ENCODE peak calls at places on chromosome 18, in five cellular contexts. P is GM12878, K is transverse colon, Z is kidney, S is IMR-90. N is an unnamed sample.

GRCh38 chr18:45666520-45666919 is 51.2 kb downstream of the SLC14A2 start:
- DNase-seq in P (no peak), K (no peak), Z (no peak), S (no peak), N (no peak)

GRCh38 chr18:3217930-3218647 is 1.7 kb downstream of the MYOM1 start:
- DNase-seq in P (no peak), K (peak), Z (no peak), S (no peak), N (peak)

GRCh38 chr18:52636536-52636935 is 296.5 kb downstream of the DCC start:
- DNase-seq in P (no peak), K (peak), Z (no peak), S (no peak), N (no peak)

GRCh38 chr18:70386582-70386981 is 97.7 kb downstream of the SOCS6 start:
- DNase-seq in P (no peak), K (no peak), Z (no peak), S (no peak), N (no peak)

GRCh38 chr18:45785015-45785597 is 40.4 kb upstream of the SIGLEC15 start:
- DNase-seq in P (no peak), K (peak), Z (no peak), S (peak), N (no peak)

GRCh38 chr18:79877163-79878091 is 74.0 kb downstream of the SLC66A2 start:
- DNase-seq in P (no peak), K (no peak), Z (peak), S (no peak), N (no peak)

GRCh38 chr18:40662898-40663437 is 1292.1 kb upstream of the PIK3C3 start:
- DNase-seq in P (no peak), K (no peak), Z (peak), S (no peak), N (no peak)

GRCh38 chr18:62767321-62767720 is 52.0 kb downstream of the PHLPP1 start:
- DNase-seq in P (no peak), K (no peak), Z (no peak), S (no peak), N (peak)

GRCh38 chr18:23191952-23192662 is 56.8 kb downstream of the CABLES1 start:
- DNase-seq in P (no peak), K (peak), Z (peak), S (peak), N (peak)

GRCh38 chr18:46073474-46074331 is 1.6 kb upstream of the PSTPIP2 start:
- DNase-seq in P (no peak), K (peak), Z (no peak), S (peak), N (no peak)

GRCh38 chr18:78743078-78743477 is 236.5 kb upstream of the SALL3 start:
- DNase-seq in P (no peak), K (no peak), Z (no peak), S (no peak), N (no peak)

GRCh38 chr18:37235583-37235982 is 330.0 kb downstream of the CELF4 start:
- DNase-seq in P (no peak), K (no peak), Z (no peak), S (no peak), N (no peak)

GRCh38 chr18:42892181-42892580 is 223.3 kb downstream of the RIT2 start:
- DNase-seq in P (no peak), K (no peak), Z (no peak), S (no peak), N (no peak)

GRCh38 chr18:36465970-36466369 is 168.5 kb downstream of the FHOD3 start:
- DNase-seq in P (no peak), K (no peak), Z (no peak), S (no peak), N (no peak)

GRCh38 chr18:49025426-49025766 is 74.6 kb upstream of the SMAD7 start:
- DNase-seq in P (no peak), K (no peak), Z (no peak), S (no peak), N (no peak)

GRCh38 chr18:41265047-41265446 is 690.0 kb upstream of the PIK3C3 start:
- DNase-seq in P (no peak), K (no peak), Z (no peak), S (peak), N (no peak)

GRCh38 chr18:44066541-44066940 is 614.1 kb upstream of the SETBP1 start:
- DNase-seq in P (no peak), K (no peak), Z (no peak), S (no peak), N (no peak)

GRCh38 chr18:12911928-12912703 is 28.1 kb upstream of the PTPN2 start:
- DNase-seq in P (no peak), K (no peak), Z (no peak), S (no peak), N (no peak)

GRCh38 chr18:21689736-21690135 is 14.8 kb downstream of the ABHD3 start:
- DNase-seq in P (no peak), K (no peak), Z (no peak), S (no peak), N (no peak)

GRCh38 chr18:21680148-21680547 is 24.4 kb downstream of the ABHD3 start:
- DNase-seq in P (no peak), K (no peak), Z (no peak), S (no peak), N (no peak)

GRCh38 chr18:21686282-21687105 is 18.1 kb downstream of the ABHD3 start:
- DNase-seq in P (no peak), K (no peak), Z (no peak), S (peak), N (no peak)

GRCh38 chr18:21682276-21683051 is 22.1 kb downstream of the ABHD3 start:
- DNase-seq in P (peak), K (no peak), Z (no peak), S (peak), N (peak)

DNA sequence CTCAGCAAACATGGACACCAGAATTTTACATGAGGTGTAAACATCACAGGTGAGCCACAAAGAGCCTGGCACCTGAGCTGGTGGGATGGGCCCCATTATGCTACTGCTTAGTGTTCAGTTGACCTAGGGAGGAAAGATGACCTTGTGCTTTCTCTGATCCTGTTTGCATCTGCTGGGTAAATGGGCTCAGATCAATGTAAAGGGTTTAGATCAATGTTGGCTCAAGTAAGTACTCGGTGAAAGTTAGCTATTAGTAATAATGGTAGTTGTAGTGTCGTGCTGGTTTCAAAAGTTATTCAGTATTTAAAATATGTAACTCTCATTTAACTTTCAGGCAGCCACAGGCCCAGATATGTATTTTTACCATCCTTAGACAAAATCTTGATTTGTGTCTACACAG is 19.8 kb downstream of the ABHD3 start:
- DNase-seq in P (peak), K (no peak), Z (no peak), S (no peak), N (no peak)
- H3K27ac ChIP-seq in P (peak), K (no peak), Z (no peak), S (no peak), N (no peak)

GRCh38 chr18:53698907-53699306 is 525.6 kb downstream of the MBD2 start:
- DNase-seq in P (no peak), K (peak), Z (no peak), S (no peak), N (peak)
- TF ChIP-seq CTCF in P (peak), K (peak), Z (peak), S (no peak), N (peak)

GRCh38 chr18:51070545-51070944 is 40.5 kb downstream of the SMAD4 start:
- DNase-seq in P (no peak), K (no peak), Z (no peak), S (peak), N (peak)

GRCh38 chr18:51066273-51066672 is 36.3 kb downstream of the SMAD4 start:
- DNase-seq in P (no peak), K (no peak), Z (no peak), S (peak), N (no peak)

GRCh38 chr18:51069885-51070284 is 39.9 kb downstream of the SMAD4 start:
- DNase-seq in P (no peak), K (no peak), Z (no peak), S (peak), N (no peak)

GRCh38 chr18:51064256-51064655 is 34.2 kb downstream of the SMAD4 start:
- DNase-seq in P (no peak), K (no peak), Z (no peak), S (no peak), N (no peak)

GRCh38 chr18:51068111-51068510 is 38.1 kb downstream of the SMAD4 start:
- DNase-seq in P (no peak), K (no peak), Z (no peak), S (peak), N (peak)
- H3K27ac ChIP-seq in P (no peak), K (peak), Z (no peak), S (no peak), N (no peak)

GRCh38 chr18:58616446-58616845 is 12.4 kb downstream of the ALPK2 start:
- DNase-seq in P (no peak), K (no peak), Z (no peak), S (no peak), N (no peak)

GRCh38 chr18:58615150-58616132 is 13.4 kb downstream of the ALPK2 start:
- DNase-seq in P (peak), K (peak), Z (no peak), S (peak), N (no peak)

GRCh38 chr18:58609536-58609993 is 19.3 kb downstream of the ALPK2 start:
- DNase-seq in P (peak), K (no peak), Z (no peak), S (no peak), N (no peak)

GRCh38 chr18:58611471-58612131 is 17.3 kb downstream of the ALPK2 start:
- DNase-seq in P (no peak), K (no peak), Z (no peak), S (no peak), N (no peak)

GRCh38 chr18:58612239-58613055 is 16.4 kb downstream of the ALPK2 start:
- DNase-seq in P (no peak), K (no peak), Z (no peak), S (no peak), N (peak)
- TF ChIP-seq CTCF in P (no peak), K (no peak), Z (no peak), S (no peak), N (no peak)

DNA sequence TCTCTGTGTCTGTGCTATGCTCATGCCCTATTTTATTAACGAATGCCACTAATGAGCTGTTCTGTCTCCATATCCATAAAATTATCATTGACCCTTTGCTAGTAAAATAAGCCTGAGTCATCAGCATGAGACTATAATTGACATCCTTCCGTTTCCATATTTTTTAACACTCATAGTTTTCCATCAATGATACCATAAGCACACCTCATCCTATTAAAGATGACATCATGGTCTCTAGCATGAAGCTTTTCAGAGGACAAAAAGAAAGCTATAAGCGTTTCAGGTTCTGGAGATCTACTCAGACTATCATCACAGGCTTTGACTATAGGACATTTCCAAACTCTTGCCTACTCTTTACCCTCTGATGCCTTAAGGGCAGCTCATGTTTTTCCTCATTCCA is 1.2 kb upstream of the DSC2 start:
- DNase-seq in P (no peak), K (no peak), Z (no peak), S (no peak), N (no peak)
- H3K27ac ChIP-seq in P (no peak), K (no peak), Z (no peak), S (no peak), N (no peak)

GRCh38 chr18:10965104-10965503 is 184.3 kb downstream of the PIEZO2 start:
- DNase-seq in P (no peak), K (no peak), Z (no peak), S (peak), N (no peak)
- TF ChIP-seq CTCF in P (no peak), K (no peak), Z (no peak), S (peak), N (no peak)

DNA sequence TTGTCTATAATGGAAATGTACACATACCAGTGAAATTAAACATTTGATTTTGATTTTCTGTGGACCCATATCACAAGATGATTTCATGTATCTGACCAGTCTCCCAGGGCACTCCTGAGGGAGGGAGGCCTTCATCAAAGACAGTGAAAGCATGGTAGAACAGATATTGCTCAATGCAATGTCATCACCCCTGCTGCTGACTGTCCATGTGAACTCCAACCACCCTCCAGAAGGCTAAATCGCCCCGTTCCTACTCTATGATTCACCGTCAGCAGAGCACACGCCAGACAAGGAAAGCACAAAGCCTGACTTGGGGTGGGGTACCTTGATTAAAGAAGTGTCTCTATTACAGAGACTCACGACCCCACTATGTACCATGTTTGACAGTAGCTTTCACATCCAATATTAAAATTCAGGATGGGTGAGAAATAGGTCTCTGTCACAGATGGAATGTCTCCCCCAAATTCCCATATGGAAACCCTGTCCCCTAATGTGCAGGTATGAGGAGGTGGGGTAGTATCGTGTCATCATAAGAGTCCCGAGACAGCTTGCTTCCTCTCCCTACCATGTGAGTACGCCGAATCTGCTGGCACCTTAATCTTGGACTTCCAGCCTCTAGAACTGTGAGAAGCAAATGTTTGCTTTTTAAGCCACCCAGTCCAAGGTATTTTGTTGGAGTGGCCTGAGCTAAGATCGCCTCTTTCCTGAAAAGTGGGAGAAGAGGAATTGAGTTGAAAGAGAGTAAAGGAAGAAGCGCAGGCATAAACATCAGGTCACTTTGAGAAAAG is 42.4 kb downstream of the CYB5A start:
- DNase-seq in P (no peak), K (no peak), Z (no peak), S (peak), N (peak)
- H3K27ac ChIP-seq in P (no peak), K (no peak), Z (peak), S (no peak), N (no peak)